ENCODE peak calls at places on chromosomes 16 and 17, in five cellular contexts. M is neural crest cell; T is activated naive CD8-positive, alpha-beta T cell treated with anti-CD3 and anti-CD28 coated beads for 36 hours; R is lung microvascular endothelial cell; L is effector CD4-positive, alpha-beta T cell. U is an unnamed sample.

GRCh38 chr17:72792771-72793170 is 299.7 kb downstream of the SLC39A11 start:
- DNase-seq in M (no peak), T (no peak), R (no peak), L (no peak), U (no peak)

GRCh38 chr17:7750321-7750821 is 32.8 kb downstream of the DNAH2 start:
- DNase-seq in M (no peak), T (no peak), R (peak), L (no peak), U (no peak)

GRCh38 chr16:28986492-28986891 is 1.6 kb downstream of the LAT start:
- DNase-seq in M (no peak), T (peak), R (no peak), L (no peak), U (no peak)

GRCh38 chr17:42821176-42821575 is 2.9 kb downstream of the BECN1 start:
- DNase-seq in M (no peak), T (no peak), R (no peak), L (no peak), U (no peak)

GRCh38 chr16:88857728-88858339 is 907 bp downstream of the TRAPPC2L start:
- DNase-seq in M (peak), T (peak), R (peak), L (peak), U (peak)

GRCh38 chr17:751269-752001 is 629 bp downstream of the GEMIN4 start:
- DNase-seq in M (no peak), T (peak), R (peak), L (peak), U (no peak)

GRCh38 chr17:14918540-14918939 is 346.6 kb downstream of the PMP22 start:
- DNase-seq in M (no peak), T (no peak), R (no peak), L (no peak), U (no peak)

GRCh38 chr17:16459850-16460550 is 32.0 kb downstream of the LRRC75A start:
- DNase-seq in M (no peak), T (no peak), R (no peak), L (no peak), U (no peak)

GRCh38 chr16:79247386-79247785 is 353.2 kb downstream of the MAF start:
- DNase-seq in M (no peak), T (no peak), R (no peak), L (no peak), U (no peak)

GRCh38 chr17:27380551-27380950 is 75.7 kb upstream of the KSR1 start:
- DNase-seq in M (no peak), T (no peak), R (no peak), L (no peak), U (no peak)

GRCh38 chr16:65829076-65829475 is 537.4 kb upstream of the CDH5 start:
- DNase-seq in M (no peak), T (no peak), R (no peak), L (no peak), U (no peak)

GRCh38 chr17:41144846-41145245 is 4.5 kb upstream of the KRTAP4-6 start:
- DNase-seq in M (no peak), T (no peak), R (no peak), L (no peak), U (no peak)

GRCh38 chr17:16352303-16352837 is 899 bp downstream of the CENPV start:
- DNase-seq in M (peak), T (peak), R (peak), L (peak), U (peak)

GRCh38 chr16:84138824-84139627 is 6.0 kb downstream of the HSDL1 start:
- DNase-seq in M (no peak), T (peak), R (peak), L (no peak), U (no peak)

GRCh38 chr17:18074566-18075272 is 13.0 kb upstream of the DRG2 start:
- DNase-seq in M (no peak), T (no peak), R (no peak), L (no peak), U (no peak)

GRCh38 chr17:82216301-82217119 is 3.9 kb upstream of the CCDC57 start:
- DNase-seq in M (no peak), T (peak), R (peak), L (no peak), U (no peak)

GRCh38 chr17:3974980-3975379 is 10.7 kb upstream of the ATP2A3 start:
- DNase-seq in M (no peak), T (no peak), R (no peak), L (no peak), U (no peak)

GRCh38 chr16:85376292-85377095 is 236.6 kb upstream of the GSE1 start:
- DNase-seq in M (no peak), T (no peak), R (no peak), L (no peak), U (no peak)

GRCh38 chr17:76504117-76504516 is 2.9 kb upstream of the RHBDF2 start:
- DNase-seq in M (no peak), T (no peak), R (no peak), L (no peak), U (no peak)

GRCh38 chr17:13793951-13794350 is 192.2 kb upstream of the HS3ST3A1 start:
- DNase-seq in M (no peak), T (no peak), R (no peak), L (no peak), U (no peak)

GRCh38 chr17:42329025-42329976 is 41.0 kb downstream of the STAT5A start:
- DNase-seq in M (peak), T (no peak), R (peak), L (no peak), U (no peak)

GRCh38 chr16:26715969-26716368 is 350.8 kb upstream of the C16orf82 start:
- DNase-seq in M (no peak), T (no peak), R (no peak), L (no peak), U (no peak)